ENCODE peak calls at places on chromosomes 6 and 20, in ten cellular contexts. One of them, this sample, is unnamed. For H3K4me1, the result is how much of the 10 kb centered on the place peaks cover.

GRCh38 chr6:29014729-29015608 is 9.9 kb upstream of the ZNF311 start:
- DNase-seq in astrocyte: peak
- DNase-seq in effector memory CD4-positive, alpha-beta T cell: no peak
- DNase-seq in hepatocyte: no peak
- DNase-seq in tibial nerve: no peak
- DNase-seq in SK-N-SH: no peak
- DNase-seq in lower lobe of right lung: no peak
- DNase-seq in psoas muscle: no peak
- DNase-seq in adrenal gland: no peak
- DNase-seq in heart left ventricle: no peak
- DNase-seq in this sample: no peak

GRCh38 chr20:4070323-4071176 is 55.2 kb upstream of the RNF24 start:
- DNase-seq in SK-N-SH: no peak
- DNase-seq in psoas muscle: no peak
- DNase-seq in adrenal gland: no peak
- DNase-seq in lower lobe of right lung: no peak
- DNase-seq in astrocyte: no peak
- DNase-seq in hepatocyte: no peak
- DNase-seq in heart left ventricle: no peak
- DNase-seq in tibial nerve: no peak
- DNase-seq in effector memory CD4-positive, alpha-beta T cell: no peak
- DNase-seq in this sample: no peak

GRCh38 chr20:4613718-4614620 is 107.7 kb upstream of the PRND start:
- DNase-seq in tibial nerve: peak
- DNase-seq in psoas muscle: no peak
- DNase-seq in lower lobe of right lung: no peak
- DNase-seq in hepatocyte: no peak
- DNase-seq in effector memory CD4-positive, alpha-beta T cell: peak
- DNase-seq in astrocyte: peak
- DNase-seq in SK-N-SH: no peak
- DNase-seq in heart left ventricle: peak
- DNase-seq in adrenal gland: peak
- DNase-seq in this sample: peak

GRCh38 chr6:40907198-40907701 is 131.8 kb downstream of the UNC5CL start:
- DNase-seq in adrenal gland: peak
- DNase-seq in hepatocyte: no peak
- DNase-seq in psoas muscle: no peak
- DNase-seq in effector memory CD4-positive, alpha-beta T cell: no peak
- DNase-seq in SK-N-SH: peak
- DNase-seq in astrocyte: peak
- DNase-seq in tibial nerve: no peak
- DNase-seq in heart left ventricle: no peak
- DNase-seq in lower lobe of right lung: no peak
- DNase-seq in this sample: peak

GRCh38 chr6:116059713-116060571 is 749 bp downstream of the FRK start:
- DNase-seq in effector memory CD4-positive, alpha-beta T cell: no peak
- DNase-seq in SK-N-SH: no peak
- DNase-seq in hepatocyte: peak
- DNase-seq in astrocyte: peak
- DNase-seq in adrenal gland: no peak
- DNase-seq in lower lobe of right lung: peak
- DNase-seq in psoas muscle: no peak
- DNase-seq in heart left ventricle: no peak
- DNase-seq in tibial nerve: no peak
- DNase-seq in this sample: peak

GRCh38 chr6:90329397-90330077 is 32.9 kb upstream of the BACH2 start:
- DNase-seq in tibial nerve: no peak
- DNase-seq in effector memory CD4-positive, alpha-beta T cell: no peak
- DNase-seq in adrenal gland: no peak
- DNase-seq in SK-N-SH: peak
- DNase-seq in hepatocyte: no peak
- DNase-seq in astrocyte: no peak
- DNase-seq in lower lobe of right lung: no peak
- DNase-seq in psoas muscle: no peak
- DNase-seq in heart left ventricle: no peak
- DNase-seq in this sample: no peak

GRCh38 chr6:137389150-137389664 is 105.0 kb downstream of the OLIG3 start:
- DNase-seq in astrocyte: no peak
- DNase-seq in effector memory CD4-positive, alpha-beta T cell: peak
- DNase-seq in psoas muscle: no peak
- DNase-seq in lower lobe of right lung: no peak
- DNase-seq in adrenal gland: peak
- DNase-seq in tibial nerve: peak
- DNase-seq in hepatocyte: peak
- DNase-seq in SK-N-SH: no peak
- DNase-seq in heart left ventricle: no peak
- DNase-seq in this sample: peak

GRCh38 chr20:15976047-15976731 is 597.1 kb downstream of the KIF16B start:
- DNase-seq in heart left ventricle: no peak
- DNase-seq in tibial nerve: no peak
- DNase-seq in effector memory CD4-positive, alpha-beta T cell: no peak
- DNase-seq in psoas muscle: no peak
- DNase-seq in hepatocyte: no peak
- DNase-seq in astrocyte: no peak
- DNase-seq in SK-N-SH: no peak
- DNase-seq in adrenal gland: no peak
- DNase-seq in lower lobe of right lung: no peak
- DNase-seq in this sample: no peak

GRCh38 chr6:163579880-163580295 is 165.4 kb downstream of the QKI start:
- DNase-seq in heart left ventricle: no peak
- DNase-seq in lower lobe of right lung: no peak
- DNase-seq in SK-N-SH: no peak
- DNase-seq in effector memory CD4-positive, alpha-beta T cell: no peak
- DNase-seq in adrenal gland: no peak
- DNase-seq in psoas muscle: no peak
- DNase-seq in tibial nerve: no peak
- DNase-seq in astrocyte: peak
- DNase-seq in hepatocyte: no peak
- DNase-seq in this sample: no peak

GRCh38 chr20:59596690-59597089 is 7.7 kb upstream of the PHACTR3 start:
- DNase-seq in hepatocyte: no peak
- DNase-seq in SK-N-SH: no peak
- DNase-seq in astrocyte: no peak
- DNase-seq in tibial nerve: no peak
- DNase-seq in adrenal gland: no peak
- DNase-seq in lower lobe of right lung: no peak
- DNase-seq in psoas muscle: no peak
- DNase-seq in heart left ventricle: no peak
- DNase-seq in effector memory CD4-positive, alpha-beta T cell: no peak
- DNase-seq in this sample: no peak

GRCh38 chr6:115977220-115977619 is 83.5 kb downstream of the FRK start:
- DNase-seq in astrocyte: no peak
- DNase-seq in adrenal gland: no peak
- DNase-seq in hepatocyte: no peak
- DNase-seq in effector memory CD4-positive, alpha-beta T cell: no peak
- DNase-seq in tibial nerve: no peak
- DNase-seq in psoas muscle: no peak
- DNase-seq in lower lobe of right lung: no peak
- DNase-seq in SK-N-SH: no peak
- DNase-seq in heart left ventricle: no peak
- DNase-seq in this sample: peak

GRCh38 chr20:64101731-64102621 is 5.4 kb downstream of the NPBWR2 start:
- DNase-seq in lower lobe of right lung: peak
- DNase-seq in adrenal gland: no peak
- DNase-seq in tibial nerve: no peak
- DNase-seq in hepatocyte: peak
- DNase-seq in effector memory CD4-positive, alpha-beta T cell: peak
- DNase-seq in astrocyte: no peak
- DNase-seq in heart left ventricle: no peak
- DNase-seq in SK-N-SH: peak
- DNase-seq in psoas muscle: peak
- DNase-seq in this sample: peak

GRCh38 chr6:133973109-133973971 is 20.3 kb downstream of the TBPL1 start:
- DNase-seq in effector memory CD4-positive, alpha-beta T cell: no peak
- DNase-seq in adrenal gland: no peak
- DNase-seq in hepatocyte: peak
- DNase-seq in astrocyte: no peak
- DNase-seq in psoas muscle: no peak
- DNase-seq in SK-N-SH: peak
- DNase-seq in lower lobe of right lung: no peak
- DNase-seq in heart left ventricle: no peak
- DNase-seq in tibial nerve: no peak
- DNase-seq in this sample: no peak

GRCh38 chr20:59284470-59284869 is 15.9 kb upstream of the EDN3 start:
- DNase-seq in effector memory CD4-positive, alpha-beta T cell: no peak
- DNase-seq in astrocyte: no peak
- DNase-seq in SK-N-SH: no peak
- DNase-seq in heart left ventricle: no peak
- DNase-seq in adrenal gland: no peak
- DNase-seq in tibial nerve: no peak
- DNase-seq in psoas muscle: no peak
- DNase-seq in lower lobe of right lung: no peak
- DNase-seq in hepatocyte: no peak
- DNase-seq in this sample: no peak

GRCh38 chr20:19930461-19930860 is 86.7 kb upstream of the NAA20 start:
- DNase-seq in adrenal gland: no peak
- DNase-seq in hepatocyte: no peak
- DNase-seq in psoas muscle: no peak
- DNase-seq in tibial nerve: no peak
- DNase-seq in effector memory CD4-positive, alpha-beta T cell: no peak
- DNase-seq in lower lobe of right lung: no peak
- DNase-seq in SK-N-SH: no peak
- DNase-seq in astrocyte: no peak
- DNase-seq in heart left ventricle: no peak
- DNase-seq in this sample: no peak
- H3K4me1 ChIP-seq in adrenal gland: under half
- H3K4me1 ChIP-seq in hepatocyte: under half
- H3K4me1 ChIP-seq in psoas muscle: under half
- H3K4me1 ChIP-seq in tibial nerve: under half
- H3K4me1 ChIP-seq in effector memory CD4-positive, alpha-beta T cell: under half
- H3K4me1 ChIP-seq in lower lobe of right lung: half or more
- H3K4me1 ChIP-seq in SK-N-SH: under half
- H3K4me1 ChIP-seq in astrocyte: under half
- H3K4me1 ChIP-seq in heart left ventricle: under half
- H3K4me1 ChIP-seq in this sample: under half

GRCh38 chr6:7175463-7175862 is 67.7 kb downstream of the RREB1 start:
- DNase-seq in SK-N-SH: no peak
- DNase-seq in lower lobe of right lung: no peak
- DNase-seq in effector memory CD4-positive, alpha-beta T cell: no peak
- DNase-seq in tibial nerve: no peak
- DNase-seq in psoas muscle: no peak
- DNase-seq in astrocyte: peak
- DNase-seq in adrenal gland: no peak
- DNase-seq in heart left ventricle: no peak
- DNase-seq in hepatocyte: no peak
- DNase-seq in this sample: no peak
- H3K4me1 ChIP-seq in SK-N-SH: under half
- H3K4me1 ChIP-seq in lower lobe of right lung: under half
- H3K4me1 ChIP-seq in effector memory CD4-positive, alpha-beta T cell: under half
- H3K4me1 ChIP-seq in tibial nerve: under half
- H3K4me1 ChIP-seq in psoas muscle: under half
- H3K4me1 ChIP-seq in astrocyte: under half
- H3K4me1 ChIP-seq in adrenal gland: under half
- H3K4me1 ChIP-seq in heart left ventricle: under half
- H3K4me1 ChIP-seq in hepatocyte: under half
- H3K4me1 ChIP-seq in this sample: under half

GRCh38 chr6:169291148-169291547 is 37.5 kb upstream of the THBS2 start:
- DNase-seq in psoas muscle: no peak
- DNase-seq in SK-N-SH: no peak
- DNase-seq in astrocyte: no peak
- DNase-seq in heart left ventricle: no peak
- DNase-seq in tibial nerve: no peak
- DNase-seq in effector memory CD4-positive, alpha-beta T cell: no peak
- DNase-seq in hepatocyte: no peak
- DNase-seq in adrenal gland: no peak
- DNase-seq in lower lobe of right lung: no peak
- DNase-seq in this sample: no peak

GRCh38 chr6:169287675-169288074 is 34.0 kb upstream of the THBS2 start:
- DNase-seq in SK-N-SH: no peak
- DNase-seq in adrenal gland: no peak
- DNase-seq in tibial nerve: no peak
- DNase-seq in hepatocyte: no peak
- DNase-seq in effector memory CD4-positive, alpha-beta T cell: no peak
- DNase-seq in psoas muscle: no peak
- DNase-seq in lower lobe of right lung: no peak
- DNase-seq in astrocyte: no peak
- DNase-seq in heart left ventricle: no peak
- DNase-seq in this sample: no peak

GRCh38 chr6:169289671-169290408 is 36.2 kb upstream of the THBS2 start:
- DNase-seq in psoas muscle: peak
- DNase-seq in SK-N-SH: no peak
- DNase-seq in adrenal gland: no peak
- DNase-seq in astrocyte: peak
- DNase-seq in heart left ventricle: peak
- DNase-seq in hepatocyte: no peak
- DNase-seq in lower lobe of right lung: no peak
- DNase-seq in tibial nerve: peak
- DNase-seq in effector memory CD4-positive, alpha-beta T cell: no peak
- DNase-seq in this sample: no peak

GRCh38 chr6:169288591-169288990 is 34.9 kb upstream of the THBS2 start:
- DNase-seq in psoas muscle: peak
- DNase-seq in tibial nerve: no peak
- DNase-seq in SK-N-SH: no peak
- DNase-seq in hepatocyte: no peak
- DNase-seq in astrocyte: peak
- DNase-seq in lower lobe of right lung: no peak
- DNase-seq in heart left ventricle: no peak
- DNase-seq in adrenal gland: no peak
- DNase-seq in effector memory CD4-positive, alpha-beta T cell: no peak
- DNase-seq in this sample: no peak

DNA sequence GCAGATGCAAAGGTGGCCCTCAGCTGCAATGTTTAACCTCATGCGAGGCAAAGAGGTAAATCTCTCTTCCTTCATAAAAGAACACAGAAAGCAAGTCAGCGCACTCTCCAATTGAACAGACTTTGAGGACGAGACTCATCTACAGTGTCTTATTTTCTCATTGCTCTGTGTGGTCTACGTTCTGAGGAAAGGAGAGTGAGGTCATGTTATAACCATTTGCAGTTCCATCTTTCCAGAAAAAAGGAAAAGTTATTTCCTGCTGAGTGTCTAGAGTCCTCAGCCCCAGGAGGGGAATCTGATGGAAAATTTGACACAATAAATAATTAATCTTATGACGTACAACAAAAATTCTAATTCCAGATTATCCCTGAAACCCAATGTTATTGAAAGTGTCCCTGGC is 35.6 kb upstream of the THBS2 start:
- DNase-seq in psoas muscle: no peak
- DNase-seq in hepatocyte: no peak
- DNase-seq in astrocyte: peak
- DNase-seq in effector memory CD4-positive, alpha-beta T cell: no peak
- DNase-seq in lower lobe of right lung: no peak
- DNase-seq in heart left ventricle: no peak
- DNase-seq in tibial nerve: no peak
- DNase-seq in adrenal gland: no peak
- DNase-seq in SK-N-SH: no peak
- DNase-seq in this sample: no peak
- H3K4me1 ChIP-seq in psoas muscle: under half
- H3K4me1 ChIP-seq in hepatocyte: under half
- H3K4me1 ChIP-seq in astrocyte: under half
- H3K4me1 ChIP-seq in effector memory CD4-positive, alpha-beta T cell: under half
- H3K4me1 ChIP-seq in lower lobe of right lung: under half
- H3K4me1 ChIP-seq in heart left ventricle: under half
- H3K4me1 ChIP-seq in tibial nerve: under half
- H3K4me1 ChIP-seq in adrenal gland: under half
- H3K4me1 ChIP-seq in SK-N-SH: under half
- H3K4me1 ChIP-seq in this sample: under half

DNA sequence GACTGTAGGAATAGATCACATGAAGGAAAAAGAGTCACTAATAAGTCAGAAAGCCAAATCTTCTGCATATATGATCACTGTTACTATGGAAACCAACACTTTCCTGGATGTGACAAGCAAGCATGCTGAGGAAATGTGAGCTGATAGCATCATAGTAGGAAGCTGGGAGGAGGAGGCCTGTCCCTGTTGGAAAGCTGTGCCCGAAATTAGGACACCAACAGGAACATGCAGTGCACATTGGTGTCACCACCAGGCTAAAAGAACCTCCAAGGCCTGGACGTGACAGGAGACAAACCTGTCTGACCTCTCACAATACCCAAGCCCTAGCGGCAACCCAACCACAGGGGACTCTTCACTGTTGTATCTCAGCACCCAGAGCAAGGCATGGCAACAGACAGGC is 181.9 kb upstream of the PCSK2 start:
- DNase-seq in SK-N-SH: no peak
- DNase-seq in effector memory CD4-positive, alpha-beta T cell: no peak
- DNase-seq in tibial nerve: no peak
- DNase-seq in astrocyte: no peak
- DNase-seq in psoas muscle: no peak
- DNase-seq in adrenal gland: no peak
- DNase-seq in lower lobe of right lung: no peak
- DNase-seq in heart left ventricle: no peak
- DNase-seq in hepatocyte: no peak
- DNase-seq in this sample: no peak
- H3K4me1 ChIP-seq in SK-N-SH: under half
- H3K4me1 ChIP-seq in effector memory CD4-positive, alpha-beta T cell: under half
- H3K4me1 ChIP-seq in tibial nerve: under half
- H3K4me1 ChIP-seq in astrocyte: under half
- H3K4me1 ChIP-seq in psoas muscle: under half
- H3K4me1 ChIP-seq in adrenal gland: under half
- H3K4me1 ChIP-seq in lower lobe of right lung: under half
- H3K4me1 ChIP-seq in heart left ventricle: under half
- H3K4me1 ChIP-seq in hepatocyte: under half
- H3K4me1 ChIP-seq in this sample: under half

This sample was measured in transverse colon.